ENCODE peak calls at places on chromosomes 3 and 15, in seven cellular contexts. One of them, this sample, is unnamed.

GRCh38 chr3:56839784-56840724 is 38.3 kb upstream of the ARHGEF3 start:
- DNase-seq in AG09309: no peak
- DNase-seq in mucosa of descending colon: no peak
- DNase-seq in endodermal cell: no peak
- DNase-seq in H9: no peak
- DNase-seq in GM13976: no peak
- DNase-seq in A549: peak
- DNase-seq in this sample: no peak

GRCh38 chr3:156670652-156671051 is 3.7 kb upstream of the TIPARP start:
- DNase-seq in AG09309: no peak
- DNase-seq in mucosa of descending colon: no peak
- DNase-seq in endodermal cell: no peak
- DNase-seq in H9: no peak
- DNase-seq in GM13976: no peak
- DNase-seq in A549: no peak
- DNase-seq in this sample: no peak

GRCh38 chr3:177620073-177620472 is 422.8 kb upstream of the TBL1XR1 start:
- DNase-seq in AG09309: no peak
- DNase-seq in mucosa of descending colon: no peak
- DNase-seq in endodermal cell: no peak
- DNase-seq in H9: no peak
- DNase-seq in GM13976: no peak
- DNase-seq in A549: no peak
- DNase-seq in this sample: no peak

GRCh38 chr3:134708671-134709070 is 57.8 kb upstream of the KY start:
- DNase-seq in AG09309: peak
- DNase-seq in mucosa of descending colon: no peak
- DNase-seq in endodermal cell: no peak
- DNase-seq in H9: no peak
- DNase-seq in GM13976: no peak
- DNase-seq in A549: no peak
- DNase-seq in this sample: no peak

GRCh38 chr15:40092416-40093223 is 16.1 kb downstream of the BMF start:
- DNase-seq in AG09309: peak
- DNase-seq in mucosa of descending colon: peak
- DNase-seq in endodermal cell: no peak
- DNase-seq in H9: no peak
- DNase-seq in GM13976: no peak
- DNase-seq in A549: no peak
- DNase-seq in this sample: peak

GRCh38 chr3:52742418-52743041 is 28.2 kb downstream of the NEK4 start:
- DNase-seq in AG09309: no peak
- DNase-seq in mucosa of descending colon: peak
- DNase-seq in endodermal cell: no peak
- DNase-seq in H9: no peak
- DNase-seq in GM13976: peak
- DNase-seq in A549: peak
- DNase-seq in this sample: no peak

GRCh38 chr15:39115379-39116057 is 465.4 kb upstream of the THBS1 start:
- DNase-seq in AG09309: no peak
- DNase-seq in mucosa of descending colon: no peak
- DNase-seq in endodermal cell: no peak
- DNase-seq in H9: no peak
- DNase-seq in GM13976: no peak
- DNase-seq in A549: no peak
- DNase-seq in this sample: no peak

GRCh38 chr15:59689626-59690236 is 611 bp upstream of the BNIP2 start:
- DNase-seq in AG09309: no peak
- DNase-seq in mucosa of descending colon: peak
- DNase-seq in endodermal cell: peak
- DNase-seq in H9: peak
- DNase-seq in GM13976: no peak
- DNase-seq in A549: peak
- DNase-seq in this sample: peak

GRCh38 chr3:151875759-151876158 is 2.3 kb downstream of the SUCNR1 start:
- DNase-seq in AG09309: no peak
- DNase-seq in mucosa of descending colon: peak
- DNase-seq in endodermal cell: no peak
- DNase-seq in H9: no peak
- DNase-seq in GM13976: no peak
- DNase-seq in A549: peak
- DNase-seq in this sample: no peak

DNA sequence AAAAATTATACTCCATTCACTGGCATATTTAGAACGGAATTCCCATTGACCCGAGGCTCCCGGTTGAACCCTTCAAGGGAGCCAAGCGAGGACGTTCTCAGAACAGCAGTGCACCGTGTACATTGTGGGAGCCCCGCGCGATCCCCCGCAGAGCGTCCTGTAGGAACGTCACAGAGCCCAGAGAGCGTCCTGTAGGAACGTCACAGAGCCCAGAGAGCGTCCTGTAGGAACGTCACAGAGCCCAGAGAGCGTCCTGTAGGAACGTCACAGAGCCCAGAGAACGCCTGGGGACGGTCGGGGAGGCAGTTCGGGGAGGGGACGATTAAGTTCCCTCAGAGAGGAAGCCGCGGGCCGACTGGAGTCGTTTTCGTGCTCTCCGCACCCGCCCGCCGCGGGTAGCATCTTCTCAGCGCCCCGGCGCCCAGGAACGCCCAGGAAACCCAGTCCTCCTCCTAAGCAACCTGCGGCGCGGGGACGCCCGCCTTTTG is 506 bp upstream of the ATP1B3 start:
- DNase-seq in AG09309: no peak
- DNase-seq in mucosa of descending colon: peak
- DNase-seq in endodermal cell: peak
- DNase-seq in H9: peak
- DNase-seq in GM13976: no peak
- DNase-seq in A549: peak
- DNase-seq in this sample: peak
- TF ChIP-seq CTCF in AG09309: no peak
- TF ChIP-seq CTCF in mucosa of descending colon: no peak
- TF ChIP-seq CTCF in endodermal cell: no peak
- TF ChIP-seq CTCF in H9: no peak
- TF ChIP-seq CTCF in GM13976: no peak
- TF ChIP-seq CTCF in A549: no peak
- TF ChIP-seq CTCF in this sample: no peak

GRCh38 chr15:75125935-75126334 is 75.7 kb upstream of the C15orf39 start:
- DNase-seq in AG09309: no peak
- DNase-seq in mucosa of descending colon: no peak
- DNase-seq in endodermal cell: no peak
- DNase-seq in H9: no peak
- DNase-seq in GM13976: no peak
- DNase-seq in A549: no peak
- DNase-seq in this sample: no peak

GRCh38 chr15:75121547-75121946 is 80.1 kb upstream of the C15orf39 start:
- DNase-seq in AG09309: no peak
- DNase-seq in mucosa of descending colon: no peak
- DNase-seq in endodermal cell: no peak
- DNase-seq in H9: no peak
- DNase-seq in GM13976: no peak
- DNase-seq in A549: no peak
- DNase-seq in this sample: no peak

GRCh38 chr15:75127186-75127585 is 74.5 kb upstream of the C15orf39 start:
- DNase-seq in AG09309: no peak
- DNase-seq in mucosa of descending colon: no peak
- DNase-seq in endodermal cell: no peak
- DNase-seq in H9: no peak
- DNase-seq in GM13976: no peak
- DNase-seq in A549: no peak
- DNase-seq in this sample: no peak

GRCh38 chr15:75117993-75118392 is 83.7 kb upstream of the C15orf39 start:
- DNase-seq in AG09309: no peak
- DNase-seq in mucosa of descending colon: no peak
- DNase-seq in endodermal cell: no peak
- DNase-seq in H9: no peak
- DNase-seq in GM13976: no peak
- DNase-seq in A549: no peak
- DNase-seq in this sample: no peak

DNA sequence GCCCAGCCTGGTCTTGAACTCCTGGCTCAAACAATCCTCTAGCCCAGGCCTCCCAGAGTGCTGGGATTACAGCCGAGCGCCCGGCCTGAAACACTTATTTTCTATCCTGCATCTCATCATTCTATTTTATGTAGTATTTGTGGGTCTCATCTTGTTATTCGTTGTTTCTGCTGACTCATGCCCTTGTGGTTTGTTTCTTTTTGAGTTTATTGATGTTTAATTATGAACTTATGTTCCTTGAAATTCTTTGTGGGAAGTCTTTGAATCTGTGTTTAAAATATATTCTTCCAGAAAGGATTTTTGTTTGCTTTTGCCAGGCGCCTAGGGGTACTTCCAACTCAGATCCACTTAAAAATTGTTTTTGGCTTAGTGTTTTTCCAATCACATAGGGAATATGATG is 78.3 kb upstream of the C15orf39 start:
- DNase-seq in AG09309: peak
- DNase-seq in mucosa of descending colon: no peak
- DNase-seq in endodermal cell: no peak
- DNase-seq in H9: no peak
- DNase-seq in GM13976: no peak
- DNase-seq in A549: peak
- DNase-seq in this sample: no peak
- TF ChIP-seq CTCF in AG09309: no peak
- TF ChIP-seq CTCF in mucosa of descending colon: no peak
- TF ChIP-seq CTCF in endodermal cell: no peak
- TF ChIP-seq CTCF in H9: no peak
- TF ChIP-seq CTCF in GM13976: no peak
- TF ChIP-seq CTCF in A549: no peak
- TF ChIP-seq CTCF in this sample: no peak

GRCh38 chr3:114363554-114364202 is 69.8 kb downstream of the TIGIT start:
- DNase-seq in AG09309: peak
- DNase-seq in mucosa of descending colon: no peak
- DNase-seq in endodermal cell: no peak
- DNase-seq in H9: no peak
- DNase-seq in GM13976: no peak
- DNase-seq in A549: peak
- DNase-seq in this sample: no peak

GRCh38 chr3:114361391-114361790 is 67.6 kb downstream of the TIGIT start:
- DNase-seq in AG09309: no peak
- DNase-seq in mucosa of descending colon: no peak
- DNase-seq in endodermal cell: no peak
- DNase-seq in H9: no peak
- DNase-seq in GM13976: no peak
- DNase-seq in A549: no peak
- DNase-seq in this sample: no peak

GRCh38 chr3:114365268-114365667 is 71.4 kb downstream of the TIGIT start:
- DNase-seq in AG09309: no peak
- DNase-seq in mucosa of descending colon: no peak
- DNase-seq in endodermal cell: no peak
- DNase-seq in H9: no peak
- DNase-seq in GM13976: no peak
- DNase-seq in A549: no peak
- DNase-seq in this sample: no peak

GRCh38 chr3:114364806-114365205 is 71.0 kb downstream of the TIGIT start:
- DNase-seq in AG09309: no peak
- DNase-seq in mucosa of descending colon: no peak
- DNase-seq in endodermal cell: no peak
- DNase-seq in H9: no peak
- DNase-seq in GM13976: no peak
- DNase-seq in A549: no peak
- DNase-seq in this sample: no peak

GRCh38 chr3:114362815-114363214 is 69.0 kb downstream of the TIGIT start:
- DNase-seq in AG09309: no peak
- DNase-seq in mucosa of descending colon: no peak
- DNase-seq in endodermal cell: no peak
- DNase-seq in H9: no peak
- DNase-seq in GM13976: peak
- DNase-seq in A549: peak
- DNase-seq in this sample: no peak
- TF ChIP-seq CTCF in AG09309: peak
- TF ChIP-seq CTCF in mucosa of descending colon: no peak
- TF ChIP-seq CTCF in endodermal cell: peak
- TF ChIP-seq CTCF in H9: peak
- TF ChIP-seq CTCF in GM13976: peak
- TF ChIP-seq CTCF in A549: peak
- TF ChIP-seq CTCF in this sample: peak

DNA sequence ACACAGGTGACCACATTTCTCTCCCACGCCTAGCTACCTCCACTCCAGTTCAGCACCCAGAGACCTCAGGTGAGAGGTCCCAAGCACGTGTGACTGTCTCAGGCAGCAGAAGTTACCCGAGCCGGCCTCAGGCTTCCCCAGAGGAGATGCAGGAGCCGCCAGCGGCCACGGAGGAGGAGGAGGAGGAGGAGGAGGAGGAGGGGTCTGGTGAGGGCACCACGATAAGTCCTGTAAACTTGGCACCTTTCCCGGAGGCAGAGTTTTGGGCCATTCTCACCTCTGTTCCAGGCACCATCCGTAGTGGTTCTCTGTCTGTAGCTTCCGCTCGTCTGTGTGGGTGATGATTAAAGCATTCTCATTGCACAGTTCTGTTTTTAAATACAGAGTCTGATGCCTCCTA is 56.1 kb downstream of the CCK start:
- DNase-seq in AG09309: no peak
- DNase-seq in mucosa of descending colon: no peak
- DNase-seq in endodermal cell: no peak
- DNase-seq in H9: no peak
- DNase-seq in GM13976: no peak
- DNase-seq in A549: no peak
- DNase-seq in this sample: no peak
- TF ChIP-seq CTCF in AG09309: no peak
- TF ChIP-seq CTCF in mucosa of descending colon: no peak
- TF ChIP-seq CTCF in endodermal cell: no peak
- TF ChIP-seq CTCF in H9: no peak
- TF ChIP-seq CTCF in GM13976: no peak
- TF ChIP-seq CTCF in A549: no peak
- TF ChIP-seq CTCF in this sample: no peak

This sample was measured in nephron progenitor cell.